ENCODE peak calls at places on chromosomes 12 and 14, in four cellular contexts. G, Z, K and L are unnamed samples.
A peak's percentile ranks its signal among the peaks of the same experiment; 100 is the strongest.

GRCh38 chr12:115383668-115384067 is 699.7 kb upstream of the TBX3 start:
- DNase-seq in G (no peak), Z (peak; percentile 81), K (peak; percentile 36), L (no peak)

GRCh38 chr14:67428501-67429031 is 16.6 kb upstream of the PLEK2 start:
- DNase-seq in G (no peak), Z (peak; percentile 76), K (peak; percentile 31), L (no peak)

GRCh38 chr12:71780207-71780822 is 25.7 kb downstream of the RAB21 start:
- DNase-seq in G (peak; percentile 71), Z (peak; percentile 63), K (peak; percentile 39), L (peak; percentile 41)

GRCh38 chr12:109795023-109795422 is 38.2 kb downstream of the TRPV4 start:
- DNase-seq in G (no peak), Z (peak; percentile 71), K (peak; percentile 34), L (no peak)

GRCh38 chr12:127926004-127926403 is 341.0 kb upstream of the TMEM132C start:
- DNase-seq in G (peak; percentile 79), Z (peak; percentile 72), K (no peak), L (peak; percentile 67)

GRCh38 chr14:99562848-99563748 is 40.9 kb downstream of the CCDC85C start:
- DNase-seq in G (peak; percentile 91), Z (peak; percentile 83), K (no peak), L (peak; percentile 74)

GRCh38 chr12:6078378-6079083 is 45.9 kb downstream of the VWF start:
- DNase-seq in G (no peak), Z (peak; percentile 77), K (no peak), L (peak; percentile 39)

GRCh38 chr14:102075155-102075554 is 11.7 kb downstream of the HSP90AA1 start:
- DNase-seq in G (no peak), Z (no peak), K (no peak), L (no peak)

GRCh38 chr14:68578597-68578996 is 214.3 kb downstream of the ZFP36L1 start:
- DNase-seq in G (no peak), Z (no peak), K (no peak), L (no peak)

GRCh38 chr14:76698631-76699030 is 62.6 kb upstream of the VASH1 start:
- DNase-seq in G (no peak), Z (no peak), K (no peak), L (no peak)

GRCh38 chr14:76376001-76376404 is at the start of gene ESRRB:
- DNase-seq in G (peak; percentile 9), Z (no peak), K (no peak), L (no peak)

GRCh38 chr14:71086571-71086970 is 179.3 kb downstream of the PCNX1 start:
- DNase-seq in G (no peak), Z (no peak), K (no peak), L (peak; percentile 16)

GRCh38 chr12:96513166-96513565 is 23.8 kb downstream of the CFAP54 start:
- DNase-seq in G (no peak), Z (no peak), K (no peak), L (no peak)

GRCh38 chr14:72111921-72112320 is 179.7 kb downstream of the RGS6 start:
- DNase-seq in G (no peak), Z (no peak), K (no peak), L (no peak)

GRCh38 chr14:100673085-100673806 is 53.4 kb upstream of the DLK1 start:
- DNase-seq in G (no peak), Z (no peak), K (no peak), L (peak; percentile 73)

GRCh38 chr14:92209141-92209540 is 87.4 kb downstream of the CPSF2 start:
- DNase-seq in G (no peak), Z (no peak), K (no peak), L (no peak)

GRCh38 chr12:96303656-96304055 is 96.6 kb downstream of the CDK17 start:
- DNase-seq in G (peak; percentile 34), Z (peak; percentile 23), K (peak; percentile 15), L (no peak)

GRCh38 chr12:12546314-12546772 is 16.3 kb downstream of the DUSP16 start:
- DNase-seq in G (no peak), Z (no peak), K (no peak), L (no peak)

GRCh38 chr14:102344485-102344884 is 18.2 kb downstream of the CINP start:
- DNase-seq in G (peak; percentile 97), Z (no peak), K (no peak), L (no peak)

GRCh38 chr12:79358716-79359341 is 331.9 kb downstream of the PAWR start:
- DNase-seq in G (no peak), Z (no peak), K (no peak), L (no peak)

GRCh38 chr14:33959692-33960151 is 8.8 kb upstream of the EGLN3 start:
- DNase-seq in G (peak; percentile 90), Z (no peak), K (no peak), L (peak; percentile 26)

GRCh38 chr12:122909442-122910288 is 13.7 kb upstream of the VPS37B start:
- DNase-seq in G (peak; percentile 91), Z (no peak), K (no peak), L (no peak)

GRCh38 chr14:22890416-22890815 is 7.4 kb downstream of the REM2 start:
- DNase-seq in G (no peak), Z (no peak), K (no peak), L (no peak)

GRCh38 chr12:26691234-26691970 is 141.6 kb downstream of the ITPR2 start:
- DNase-seq in G (peak; percentile 51), Z (peak; percentile 92), K (peak; percentile 72), L (peak; percentile 40)

GRCh38 chr12:31003861-31004640 is 69.6 kb upstream of the DDX11 start:
- DNase-seq in G (no peak), Z (no peak), K (no peak), L (no peak)

GRCh38 chr14:51201890-51202289 is 38.2 kb upstream of the TMX1 start:
- DNase-seq in G (no peak), Z (no peak), K (no peak), L (no peak)

GRCh38 chr14:104432611-104433231 is 146.8 kb upstream of the C14orf180 start:
- DNase-seq in G (no peak), Z (no peak), K (no peak), L (no peak)

GRCh38 chr12:107912421-107913004 is 138.0 kb downstream of the ASCL4 start:
- DNase-seq in G (peak; percentile 62), Z (no peak), K (no peak), L (no peak)

GRCh38 chr12:93784339-93785086 is 107.3 kb downstream of the CRADD start:
- DNase-seq in G (peak; percentile 67), Z (peak; percentile 71), K (peak; percentile 78), L (peak; percentile 87)

GRCh38 chr12:66775941-66776340 is 97.1 kb upstream of the GRIP1 start:
- DNase-seq in G (no peak), Z (no peak), K (no peak), L (no peak)